ENCODE peak calls at places on chromosomes 13 and 19, in ten cellular contexts. One of them, this sample, is unnamed.

GRCh38 chr19:33796164-33797100 is at the start of gene KCTD15:
- DNase-seq in HEK293T: peak
- DNase-seq in frontal cortex: peak
- DNase-seq in NCI-H524: peak
- DNase-seq in thoracic aorta: no peak
- DNase-seq in stimulated activated CD4-positive, alpha-beta T cell treated with anti-CD3 and anti-CD28 coated beads, Interleukin-12 subunit alpha, Interleukin-12 subunit beta, amount 100 ng/mL, for 4 hours: peak
- DNase-seq in Peyer's patch: no peak
- DNase-seq in fibroblast of lung: peak
- DNase-seq in activated CD8-positive, alpha-beta memory T cell treated with anti-CD3 and anti-CD28 coated beads for 1 hour: no peak
- DNase-seq in GM04504: no peak
- DNase-seq in this sample: no peak

GRCh38 chr19:50427997-50428425 is 4.7 kb upstream of the MYBPC2 start:
- DNase-seq in HEK293T: no peak
- DNase-seq in frontal cortex: peak
- DNase-seq in NCI-H524: no peak
- DNase-seq in thoracic aorta: no peak
- DNase-seq in stimulated activated CD4-positive, alpha-beta T cell treated with anti-CD3 and anti-CD28 coated beads, Interleukin-12 subunit alpha, Interleukin-12 subunit beta, amount 100 ng/mL, for 4 hours: peak
- DNase-seq in Peyer's patch: peak
- DNase-seq in fibroblast of lung: peak
- DNase-seq in activated CD8-positive, alpha-beta memory T cell treated with anti-CD3 and anti-CD28 coated beads for 1 hour: no peak
- DNase-seq in GM04504: no peak
- DNase-seq in this sample: peak

GRCh38 chr19:15417699-15418098 is 1.1 kb downstream of the AKAP8L start:
- DNase-seq in HEK293T: no peak
- DNase-seq in frontal cortex: no peak
- DNase-seq in NCI-H524: no peak
- DNase-seq in thoracic aorta: no peak
- DNase-seq in stimulated activated CD4-positive, alpha-beta T cell treated with anti-CD3 and anti-CD28 coated beads, Interleukin-12 subunit alpha, Interleukin-12 subunit beta, amount 100 ng/mL, for 4 hours: no peak
- DNase-seq in Peyer's patch: no peak
- DNase-seq in fibroblast of lung: no peak
- DNase-seq in activated CD8-positive, alpha-beta memory T cell treated with anti-CD3 and anti-CD28 coated beads for 1 hour: no peak
- DNase-seq in GM04504: no peak
- DNase-seq in this sample: no peak

GRCh38 chr13:102799544-102800144 is 725 bp downstream of the BIVM start:
- DNase-seq in HEK293T: peak
- DNase-seq in frontal cortex: peak
- DNase-seq in NCI-H524: no peak
- DNase-seq in thoracic aorta: no peak
- DNase-seq in stimulated activated CD4-positive, alpha-beta T cell treated with anti-CD3 and anti-CD28 coated beads, Interleukin-12 subunit alpha, Interleukin-12 subunit beta, amount 100 ng/mL, for 4 hours: peak
- DNase-seq in Peyer's patch: no peak
- DNase-seq in fibroblast of lung: peak
- DNase-seq in activated CD8-positive, alpha-beta memory T cell treated with anti-CD3 and anti-CD28 coated beads for 1 hour: no peak
- DNase-seq in GM04504: no peak
- DNase-seq in this sample: no peak

GRCh38 chr19:35669974-35670373 is 3.7 kb downstream of the UPK1A start:
- DNase-seq in HEK293T: no peak
- DNase-seq in frontal cortex: no peak
- DNase-seq in NCI-H524: no peak
- DNase-seq in thoracic aorta: no peak
- DNase-seq in stimulated activated CD4-positive, alpha-beta T cell treated with anti-CD3 and anti-CD28 coated beads, Interleukin-12 subunit alpha, Interleukin-12 subunit beta, amount 100 ng/mL, for 4 hours: no peak
- DNase-seq in Peyer's patch: no peak
- DNase-seq in fibroblast of lung: no peak
- DNase-seq in activated CD8-positive, alpha-beta memory T cell treated with anti-CD3 and anti-CD28 coated beads for 1 hour: no peak
- DNase-seq in GM04504: no peak
- DNase-seq in this sample: no peak

GRCh38 chr13:40503966-40504591 is 162.4 kb downstream of the FOXO1 start:
- DNase-seq in HEK293T: no peak
- DNase-seq in frontal cortex: no peak
- DNase-seq in NCI-H524: no peak
- DNase-seq in thoracic aorta: no peak
- DNase-seq in stimulated activated CD4-positive, alpha-beta T cell treated with anti-CD3 and anti-CD28 coated beads, Interleukin-12 subunit alpha, Interleukin-12 subunit beta, amount 100 ng/mL, for 4 hours: no peak
- DNase-seq in Peyer's patch: no peak
- DNase-seq in fibroblast of lung: peak
- DNase-seq in activated CD8-positive, alpha-beta memory T cell treated with anti-CD3 and anti-CD28 coated beads for 1 hour: no peak
- DNase-seq in GM04504: no peak
- DNase-seq in this sample: peak

GRCh38 chr13:42626461-42626860 is 52.5 kb downstream of the TNFSF11 start:
- DNase-seq in HEK293T: no peak
- DNase-seq in frontal cortex: no peak
- DNase-seq in NCI-H524: no peak
- DNase-seq in thoracic aorta: no peak
- DNase-seq in stimulated activated CD4-positive, alpha-beta T cell treated with anti-CD3 and anti-CD28 coated beads, Interleukin-12 subunit alpha, Interleukin-12 subunit beta, amount 100 ng/mL, for 4 hours: no peak
- DNase-seq in Peyer's patch: no peak
- DNase-seq in fibroblast of lung: no peak
- DNase-seq in activated CD8-positive, alpha-beta memory T cell treated with anti-CD3 and anti-CD28 coated beads for 1 hour: no peak
- DNase-seq in GM04504: no peak
- DNase-seq in this sample: no peak

GRCh38 chr13:110244096-110244830 is 62.7 kb downstream of the COL4A1 start:
- DNase-seq in HEK293T: no peak
- DNase-seq in frontal cortex: no peak
- DNase-seq in NCI-H524: no peak
- DNase-seq in thoracic aorta: no peak
- DNase-seq in stimulated activated CD4-positive, alpha-beta T cell treated with anti-CD3 and anti-CD28 coated beads, Interleukin-12 subunit alpha, Interleukin-12 subunit beta, amount 100 ng/mL, for 4 hours: no peak
- DNase-seq in Peyer's patch: no peak
- DNase-seq in fibroblast of lung: peak
- DNase-seq in activated CD8-positive, alpha-beta memory T cell treated with anti-CD3 and anti-CD28 coated beads for 1 hour: no peak
- DNase-seq in GM04504: peak
- DNase-seq in this sample: no peak

GRCh38 chr19:46728208-46728607 is 11.3 kb upstream of the PRKD2 start:
- DNase-seq in HEK293T: no peak
- DNase-seq in frontal cortex: no peak
- DNase-seq in NCI-H524: no peak
- DNase-seq in thoracic aorta: no peak
- DNase-seq in stimulated activated CD4-positive, alpha-beta T cell treated with anti-CD3 and anti-CD28 coated beads, Interleukin-12 subunit alpha, Interleukin-12 subunit beta, amount 100 ng/mL, for 4 hours: no peak
- DNase-seq in Peyer's patch: no peak
- DNase-seq in fibroblast of lung: no peak
- DNase-seq in activated CD8-positive, alpha-beta memory T cell treated with anti-CD3 and anti-CD28 coated beads for 1 hour: no peak
- DNase-seq in GM04504: no peak
- DNase-seq in this sample: no peak